ENCODE peak calls at places on chromosome 13, in ten cellular contexts. Z is hepatocyte, X is germinal center, W is heart right ventricle, H is ACHN, J is skeletal muscle cell, M is Peyer's patch, D is suprapubic skin, Y is right lobe of liver, G is neural crest cell. R is an unnamed sample.

GRCh38 chr13:43787998-43788397 is 1.2 kb upstream of the ENOX1 start:
- DNase-seq in Z (no peak), X (no peak), W (no peak), H (no peak), J (no peak), M (no peak), D (no peak), Y (no peak), G (peak; percentile 40), R (no peak)

GRCh38 chr13:85313761-85314503 is 485.3 kb downstream of the SLITRK6 start:
- DNase-seq in Z (peak; percentile 7), X (no peak), W (no peak), H (peak; percentile 1), J (no peak), M (no peak), D (no peak), Y (no peak), G (no peak), R (no peak)

GRCh38 chr13:107266657-107267056 is 698.7 kb upstream of the ARGLU1 start:
- DNase-seq in Z (no peak), X (no peak), W (no peak), H (no peak), J (no peak), M (no peak), D (no peak), Y (no peak), G (no peak), R (no peak)

GRCh38 chr13:80444240-80445015 is 103.5 kb upstream of the SPRY2 start:
- DNase-seq in Z (no peak), X (no peak), W (no peak), H (no peak), J (no peak), M (no peak), D (no peak), Y (no peak), G (no peak), R (no peak)

GRCh38 chr13:21458457-21458815 is 667 bp downstream of the ZDHHC20 start:
- DNase-seq in Z (peak; percentile 69), X (peak; percentile 41), W (peak; percentile 23), H (peak; percentile 25), J (no peak), M (peak; percentile 76), D (no peak), Y (peak; percentile 71), G (peak; percentile 12), R (no peak)

GRCh38 chr13:98565726-98566577 is 11.0 kb downstream of the STK24 start:
- DNase-seq in Z (no peak), X (no peak), W (peak; percentile 51), H (no peak), J (no peak), M (no peak), D (no peak), Y (peak; percentile 78), G (no peak), R (no peak)

GRCh38 chr13:42594577-42595571 is 20.9 kb downstream of the TNFSF11 start:
- DNase-seq in Z (peak; percentile 87), X (peak; percentile 67), W (peak; percentile 42), H (peak; percentile 47), J (peak; percentile 95), M (peak; percentile 77), D (no peak), Y (no peak), G (peak; percentile 54), R (no peak)

GRCh38 chr13:28411859-28412353 is 83.0 kb downstream of the FLT1 start:
- DNase-seq in Z (peak; percentile 7), X (no peak), W (no peak), H (no peak), J (no peak), M (no peak), D (no peak), Y (no peak), G (no peak), R (no peak)

GRCh38 chr13:41694902-41695301 is 237.6 kb downstream of the RGCC start:
- DNase-seq in Z (peak; percentile 78), X (no peak), W (peak; percentile 80), H (peak; percentile 86), J (peak; percentile 86), M (peak; percentile 48), D (peak; percentile 62), Y (no peak), G (no peak), R (no peak)

GRCh38 chr13:83876546-83876945 is 5.7 kb downstream of the SLITRK1 start:
- DNase-seq in Z (no peak), X (no peak), W (no peak), H (no peak), J (no peak), M (no peak), D (no peak), Y (no peak), G (no peak), R (no peak)

GRCh38 chr13:40422588-40423235 is 243.7 kb downstream of the FOXO1 start:
- DNase-seq in Z (no peak), X (no peak), W (no peak), H (no peak), J (no peak), M (no peak), D (no peak), Y (no peak), G (no peak), R (no peak)

R was measured in CMK.